ENCODE peak calls at places on chromosomes 1 and 21, in seven cellular contexts. One of them, this sample, is unnamed.

GRCh38 chr1:182430263-182431068 is 19.5 kb upstream of the RGSL1 start:
- DNase-seq in upper lobe of right lung: no peak
- DNase-seq in activated CD8-positive, alpha-beta memory T cell treated with anti-CD3 and anti-CD28 coated beads for 24 hours: no peak
- DNase-seq in IMR-90: peak; percentile 42
- DNase-seq in A172: peak; percentile 55
- DNase-seq in non-pigmented ciliary epithelial cell: peak; percentile 3
- DNase-seq in naive B cell: no peak
- DNase-seq in this sample: no peak

GRCh38 chr1:147243228-147243685 is 773 bp downstream of the CHD1L start:
- DNase-seq in non-pigmented ciliary epithelial cell: no peak
- DNase-seq in activated CD8-positive, alpha-beta memory T cell treated with anti-CD3 and anti-CD28 coated beads for 24 hours: no peak
- DNase-seq in IMR-90: peak; percentile 86
- DNase-seq in naive B cell: no peak
- DNase-seq in A172: no peak
- DNase-seq in upper lobe of right lung: peak; percentile 70
- DNase-seq in this sample: peak; percentile 31

GRCh38 chr1:20887269-20887668 is 100.2 kb upstream of the HP1BP3 start:
- DNase-seq in activated CD8-positive, alpha-beta memory T cell treated with anti-CD3 and anti-CD28 coated beads for 24 hours: no peak
- DNase-seq in naive B cell: no peak
- DNase-seq in non-pigmented ciliary epithelial cell: no peak
- DNase-seq in IMR-90: no peak
- DNase-seq in A172: no peak
- DNase-seq in upper lobe of right lung: no peak
- DNase-seq in this sample: no peak

GRCh38 chr1:162605225-162605927 is 26.9 kb upstream of the DDR2 start:
- DNase-seq in IMR-90: peak; percentile 98
- DNase-seq in upper lobe of right lung: no peak
- DNase-seq in non-pigmented ciliary epithelial cell: peak; percentile 89
- DNase-seq in A172: peak; percentile 96
- DNase-seq in naive B cell: no peak
- DNase-seq in activated CD8-positive, alpha-beta memory T cell treated with anti-CD3 and anti-CD28 coated beads for 24 hours: no peak
- DNase-seq in this sample: no peak

GRCh38 chr1:47840338-47840737 is 156.8 kb downstream of the TRABD2B start:
- DNase-seq in non-pigmented ciliary epithelial cell: no peak
- DNase-seq in IMR-90: no peak
- DNase-seq in A172: no peak
- DNase-seq in activated CD8-positive, alpha-beta memory T cell treated with anti-CD3 and anti-CD28 coated beads for 24 hours: no peak
- DNase-seq in upper lobe of right lung: peak; percentile 18
- DNase-seq in naive B cell: no peak
- DNase-seq in this sample: no peak

GRCh38 chr1:156214024-156214748 is 1.4 kb downstream of the PMF1 start:
- DNase-seq in activated CD8-positive, alpha-beta memory T cell treated with anti-CD3 and anti-CD28 coated beads for 24 hours: no peak
- DNase-seq in IMR-90: peak; percentile 41
- DNase-seq in upper lobe of right lung: no peak
- DNase-seq in naive B cell: no peak
- DNase-seq in A172: peak; percentile 96
- DNase-seq in non-pigmented ciliary epithelial cell: no peak
- DNase-seq in this sample: no peak

GRCh38 chr1:10519016-10519417 is 44.3 kb downstream of the PEX14 start:
- DNase-seq in upper lobe of right lung: no peak
- DNase-seq in naive B cell: no peak
- DNase-seq in A172: no peak
- DNase-seq in non-pigmented ciliary epithelial cell: no peak
- DNase-seq in activated CD8-positive, alpha-beta memory T cell treated with anti-CD3 and anti-CD28 coated beads for 24 hours: no peak
- DNase-seq in IMR-90: no peak
- DNase-seq in this sample: peak; percentile 84

GRCh38 chr1:41741244-41741643 is 177.5 kb downstream of the HIVEP3 start:
- DNase-seq in activated CD8-positive, alpha-beta memory T cell treated with anti-CD3 and anti-CD28 coated beads for 24 hours: peak; percentile 72
- DNase-seq in IMR-90: no peak
- DNase-seq in A172: no peak
- DNase-seq in naive B cell: no peak
- DNase-seq in upper lobe of right lung: peak; percentile 44
- DNase-seq in non-pigmented ciliary epithelial cell: no peak
- DNase-seq in this sample: no peak

GRCh38 chr21:32351428-32351827 is 41.4 kb downstream of the URB1 start:
- DNase-seq in upper lobe of right lung: no peak
- DNase-seq in naive B cell: no peak
- DNase-seq in non-pigmented ciliary epithelial cell: no peak
- DNase-seq in IMR-90: no peak
- DNase-seq in activated CD8-positive, alpha-beta memory T cell treated with anti-CD3 and anti-CD28 coated beads for 24 hours: peak; percentile 19
- DNase-seq in A172: no peak
- DNase-seq in this sample: no peak

GRCh38 chr1:204621391-204621790 is 64.1 kb downstream of the LRRN2 start:
- DNase-seq in A172: no peak
- DNase-seq in upper lobe of right lung: no peak
- DNase-seq in activated CD8-positive, alpha-beta memory T cell treated with anti-CD3 and anti-CD28 coated beads for 24 hours: no peak
- DNase-seq in naive B cell: no peak
- DNase-seq in IMR-90: no peak
- DNase-seq in non-pigmented ciliary epithelial cell: no peak
- DNase-seq in this sample: no peak

GRCh38 chr1:4106731-4107130 is 206.7 kb upstream of the C1orf174 start:
- DNase-seq in A172: no peak
- DNase-seq in activated CD8-positive, alpha-beta memory T cell treated with anti-CD3 and anti-CD28 coated beads for 24 hours: no peak
- DNase-seq in non-pigmented ciliary epithelial cell: no peak
- DNase-seq in upper lobe of right lung: peak; percentile 53
- DNase-seq in naive B cell: no peak
- DNase-seq in IMR-90: no peak
- DNase-seq in this sample: no peak

GRCh38 chr1:116465845-116466685 is 93.0 kb downstream of the ATP1A1 start:
- DNase-seq in IMR-90: no peak
- DNase-seq in upper lobe of right lung: no peak
- DNase-seq in non-pigmented ciliary epithelial cell: no peak
- DNase-seq in activated CD8-positive, alpha-beta memory T cell treated with anti-CD3 and anti-CD28 coated beads for 24 hours: no peak
- DNase-seq in A172: no peak
- DNase-seq in naive B cell: no peak
- DNase-seq in this sample: peak; percentile 29

GRCh38 chr1:109776911-109777310 is 13.2 kb upstream of the EPS8L3 start:
- DNase-seq in non-pigmented ciliary epithelial cell: no peak
- DNase-seq in IMR-90: peak; percentile 78
- DNase-seq in upper lobe of right lung: peak; percentile 84
- DNase-seq in naive B cell: peak; percentile 71
- DNase-seq in A172: peak; percentile 75
- DNase-seq in activated CD8-positive, alpha-beta memory T cell treated with anti-CD3 and anti-CD28 coated beads for 24 hours: peak; percentile 91
- DNase-seq in this sample: peak; percentile 82

GRCh38 chr21:46597896-46598343 is 7.0 kb downstream of the S100B start:
- DNase-seq in non-pigmented ciliary epithelial cell: no peak
- DNase-seq in upper lobe of right lung: no peak
- DNase-seq in A172: no peak
- DNase-seq in activated CD8-positive, alpha-beta memory T cell treated with anti-CD3 and anti-CD28 coated beads for 24 hours: no peak
- DNase-seq in IMR-90: no peak
- DNase-seq in naive B cell: no peak
- DNase-seq in this sample: no peak

GRCh38 chr1:168609133-168609715 is 32.8 kb downstream of the XCL1 start:
- DNase-seq in non-pigmented ciliary epithelial cell: peak; percentile 30
- DNase-seq in activated CD8-positive, alpha-beta memory T cell treated with anti-CD3 and anti-CD28 coated beads for 24 hours: no peak
- DNase-seq in upper lobe of right lung: no peak
- DNase-seq in IMR-90: peak; percentile 5
- DNase-seq in naive B cell: no peak
- DNase-seq in A172: peak; percentile 47
- DNase-seq in this sample: peak; percentile 67

GRCh38 chr1:198047913-198048312 is 108.9 kb upstream of the NEK7 start:
- DNase-seq in upper lobe of right lung: no peak
- DNase-seq in naive B cell: no peak
- DNase-seq in A172: no peak
- DNase-seq in non-pigmented ciliary epithelial cell: no peak
- DNase-seq in IMR-90: no peak
- DNase-seq in activated CD8-positive, alpha-beta memory T cell treated with anti-CD3 and anti-CD28 coated beads for 24 hours: no peak
- DNase-seq in this sample: no peak

GRCh38 chr1:160911441-160911840 is 26.5 kb upstream of the ITLN1 start:
- DNase-seq in upper lobe of right lung: no peak
- DNase-seq in A172: no peak
- DNase-seq in non-pigmented ciliary epithelial cell: peak; percentile 1
- DNase-seq in activated CD8-positive, alpha-beta memory T cell treated with anti-CD3 and anti-CD28 coated beads for 24 hours: no peak
- DNase-seq in IMR-90: peak; percentile 3
- DNase-seq in naive B cell: no peak
- DNase-seq in this sample: no peak

GRCh38 chr1:236515443-236515958 is 8.3 kb upstream of the LGALS8 start:
- DNase-seq in non-pigmented ciliary epithelial cell: no peak
- DNase-seq in activated CD8-positive, alpha-beta memory T cell treated with anti-CD3 and anti-CD28 coated beads for 24 hours: no peak
- DNase-seq in A172: no peak
- DNase-seq in upper lobe of right lung: no peak
- DNase-seq in naive B cell: no peak
- DNase-seq in IMR-90: no peak
- DNase-seq in this sample: no peak

GRCh38 chr1:88612783-88613182 is 71.3 kb upstream of the PKN2 start:
- DNase-seq in IMR-90: no peak
- DNase-seq in upper lobe of right lung: no peak
- DNase-seq in A172: no peak
- DNase-seq in non-pigmented ciliary epithelial cell: no peak
- DNase-seq in naive B cell: no peak
- DNase-seq in activated CD8-positive, alpha-beta memory T cell treated with anti-CD3 and anti-CD28 coated beads for 24 hours: no peak
- DNase-seq in this sample: no peak

GRCh38 chr1:30761312-30762151 is 4.0 kb upstream of the LAPTM5 start:
- DNase-seq in non-pigmented ciliary epithelial cell: no peak
- DNase-seq in A172: no peak
- DNase-seq in upper lobe of right lung: no peak
- DNase-seq in IMR-90: no peak
- DNase-seq in naive B cell: no peak
- DNase-seq in activated CD8-positive, alpha-beta memory T cell treated with anti-CD3 and anti-CD28 coated beads for 24 hours: no peak
- DNase-seq in this sample: no peak

GRCh38 chr1:9121891-9122409 is 7.0 kb downstream of the GPR157 start:
- DNase-seq in activated CD8-positive, alpha-beta memory T cell treated with anti-CD3 and anti-CD28 coated beads for 24 hours: peak; percentile 67
- DNase-seq in upper lobe of right lung: no peak
- DNase-seq in IMR-90: no peak
- DNase-seq in naive B cell: no peak
- DNase-seq in non-pigmented ciliary epithelial cell: no peak
- DNase-seq in A172: no peak
- DNase-seq in this sample: no peak

GRCh38 chr1:110309768-110310167 is 29.4 kb upstream of the RBM15 start:
- DNase-seq in upper lobe of right lung: no peak
- DNase-seq in non-pigmented ciliary epithelial cell: peak; percentile 81
- DNase-seq in A172: peak; percentile 42
- DNase-seq in IMR-90: peak; percentile 91
- DNase-seq in naive B cell: no peak
- DNase-seq in activated CD8-positive, alpha-beta memory T cell treated with anti-CD3 and anti-CD28 coated beads for 24 hours: no peak
- DNase-seq in this sample: no peak

GRCh38 chr1:181077576-181078242 is 10.8 kb upstream of the IER5 start:
- DNase-seq in A172: peak; percentile 88
- DNase-seq in IMR-90: peak; percentile 61
- DNase-seq in upper lobe of right lung: no peak
- DNase-seq in non-pigmented ciliary epithelial cell: no peak
- DNase-seq in activated CD8-positive, alpha-beta memory T cell treated with anti-CD3 and anti-CD28 coated beads for 24 hours: no peak
- DNase-seq in naive B cell: no peak
- DNase-seq in this sample: peak; percentile 28

GRCh38 chr1:88404582-88404981 is 279.5 kb upstream of the PKN2 start:
- DNase-seq in upper lobe of right lung: no peak
- DNase-seq in A172: no peak
- DNase-seq in naive B cell: no peak
- DNase-seq in IMR-90: no peak
- DNase-seq in activated CD8-positive, alpha-beta memory T cell treated with anti-CD3 and anti-CD28 coated beads for 24 hours: no peak
- DNase-seq in non-pigmented ciliary epithelial cell: no peak
- DNase-seq in this sample: no peak

GRCh38 chr1:47104816-47105215 is 32.4 kb upstream of the CYP4A22 start:
- DNase-seq in upper lobe of right lung: no peak
- DNase-seq in non-pigmented ciliary epithelial cell: no peak
- DNase-seq in activated CD8-positive, alpha-beta memory T cell treated with anti-CD3 and anti-CD28 coated beads for 24 hours: no peak
- DNase-seq in naive B cell: no peak
- DNase-seq in IMR-90: no peak
- DNase-seq in A172: no peak
- DNase-seq in this sample: no peak

GRCh38 chr1:235327559-235328270 is at the start of gene ARID4B:
- DNase-seq in naive B cell: no peak
- DNase-seq in IMR-90: no peak
- DNase-seq in activated CD8-positive, alpha-beta memory T cell treated with anti-CD3 and anti-CD28 coated beads for 24 hours: peak; percentile 87
- DNase-seq in non-pigmented ciliary epithelial cell: no peak
- DNase-seq in A172: no peak
- DNase-seq in upper lobe of right lung: peak; percentile 90
- DNase-seq in this sample: peak; percentile 69

GRCh38 chr1:37362990-37363389 is 111.4 kb upstream of the ZC3H12A start:
- DNase-seq in upper lobe of right lung: no peak
- DNase-seq in non-pigmented ciliary epithelial cell: no peak
- DNase-seq in naive B cell: no peak
- DNase-seq in A172: no peak
- DNase-seq in activated CD8-positive, alpha-beta memory T cell treated with anti-CD3 and anti-CD28 coated beads for 24 hours: no peak
- DNase-seq in IMR-90: no peak
- DNase-seq in this sample: peak; percentile 87

GRCh38 chr1:22264464-22265330 is 121.8 kb upstream of the WNT4 start:
- DNase-seq in non-pigmented ciliary epithelial cell: no peak
- DNase-seq in upper lobe of right lung: no peak
- DNase-seq in naive B cell: no peak
- DNase-seq in IMR-90: no peak
- DNase-seq in A172: no peak
- DNase-seq in activated CD8-positive, alpha-beta memory T cell treated with anti-CD3 and anti-CD28 coated beads for 24 hours: no peak
- DNase-seq in this sample: no peak

GRCh38 chr1:226128487-226129075 is 58.0 kb downstream of the ACBD3 start:
- DNase-seq in A172: peak; percentile 16
- DNase-seq in non-pigmented ciliary epithelial cell: no peak
- DNase-seq in IMR-90: peak; percentile 51
- DNase-seq in naive B cell: no peak
- DNase-seq in activated CD8-positive, alpha-beta memory T cell treated with anti-CD3 and anti-CD28 coated beads for 24 hours: no peak
- DNase-seq in upper lobe of right lung: peak; percentile 71
- DNase-seq in this sample: no peak

GRCh38 chr1:213519098-213519497 is 468.1 kb downstream of the RPS6KC1 start:
- DNase-seq in IMR-90: no peak
- DNase-seq in activated CD8-positive, alpha-beta memory T cell treated with anti-CD3 and anti-CD28 coated beads for 24 hours: no peak
- DNase-seq in naive B cell: no peak
- DNase-seq in A172: no peak
- DNase-seq in non-pigmented ciliary epithelial cell: no peak
- DNase-seq in upper lobe of right lung: no peak
- DNase-seq in this sample: peak; percentile 10